ENCODE peak calls at places on chromosome 19, in eight cellular contexts. U, R, I, X, K, D, M and P are unnamed samples.

GRCh38 chr19:32622002-32622401 is 41.0 kb downstream of the PDCD5 start:
- DNase-seq in U (no peak), R (no peak), I (no peak), X (no peak), K (no peak), D (no peak), M (no peak), P (no peak)

GRCh38 chr19:51380379-51380778 is 7.4 kb downstream of the LIM2 start:
- DNase-seq in U (no peak), R (no peak), I (no peak), X (no peak), K (no peak), D (no peak), M (no peak), P (no peak)

GRCh38 chr19:55383789-55384575 is at the start of gene TMEM238:
- DNase-seq in U (peak; percentile 38), R (peak; percentile 52), I (peak; percentile 82), X (peak; percentile 70), K (peak; percentile 77), D (no peak), M (peak; percentile 82), P (peak; percentile 85)

GRCh38 chr19:45569619-45570421 is 14.8 kb downstream of the OPA3 start:
- DNase-seq in U (no peak), R (peak; percentile 77), I (peak; percentile 76), X (no peak), K (peak; percentile 67), D (no peak), M (peak; percentile 76), P (peak; percentile 83)

GRCh38 chr19:44585371-44586141 is 27.8 kb upstream of the IGSF23 start:
- DNase-seq in U (no peak), R (no peak), I (no peak), X (peak; percentile 53), K (no peak), D (no peak), M (peak; percentile 59), P (peak; percentile 43)

GRCh38 chr19:57434386-57435061 is 601 bp upstream of the ZNF749 start:
- DNase-seq in U (no peak), R (no peak), I (no peak), X (no peak), K (no peak), D (no peak), M (no peak), P (no peak)

GRCh38 chr19:48595171-48595570 is 11.4 kb upstream of the SPACA4 start:
- DNase-seq in U (no peak), R (no peak), I (no peak), X (no peak), K (no peak), D (no peak), M (no peak), P (no peak)

GRCh38 chr19:57242821-57243220 is 2.4 kb downstream of the ZNF805 start:
- DNase-seq in U (no peak), R (no peak), I (no peak), X (no peak), K (no peak), D (no peak), M (no peak), P (no peak)

GRCh38 chr19:45601524-45602522 is at the start of gene GPR4:
- DNase-seq in U (no peak), R (peak; percentile 48), I (no peak), X (no peak), K (no peak), D (no peak), M (no peak), P (no peak)

GRCh38 chr19:49555600-49556411 is 24.6 kb downstream of the NOSIP start:
- DNase-seq in U (no peak), R (no peak), I (peak; percentile 54), X (no peak), K (peak; percentile 96), D (no peak), M (peak; percentile 76), P (peak; percentile 52)

GRCh38 chr19:14404322-14404721 is 14.8 kb downstream of the DDX39A start:
- DNase-seq in U (no peak), R (no peak), I (no peak), X (no peak), K (no peak), D (no peak), M (no peak), P (no peak)

GRCh38 chr19:4909897-4910593 is 744 bp downstream of the UHRF1 start:
- DNase-seq in U (peak; percentile 90), R (peak; percentile 93), I (peak; percentile 93), X (peak; percentile 79), K (peak; percentile 86), D (peak; percentile 98), M (peak; percentile 91), P (peak; percentile 89)

GRCh38 chr19:4908311-4908710 is 990 bp upstream of the UHRF1 start:
- DNase-seq in U (no peak), R (no peak), I (no peak), X (no peak), K (no peak), D (no peak), M (no peak), P (no peak)

GRCh38 chr19:4908781-4909171 is 525 bp upstream of the UHRF1 start:
- DNase-seq in U (no peak), R (no peak), I (no peak), X (no peak), K (no peak), D (no peak), M (no peak), P (no peak)

GRCh38 chr19:4910594-4911273 is 1.4 kb downstream of the UHRF1 start:
- DNase-seq in U (no peak), R (no peak), I (no peak), X (peak; percentile 64), K (no peak), D (no peak), M (peak; percentile 45), P (no peak)

GRCh38 chr19:4909172-4909896 is at the start of gene UHRF1:
- DNase-seq in U (no peak), R (no peak), I (no peak), X (no peak), K (no peak), D (no peak), M (peak; percentile 52), P (no peak)
- TF ChIP-seq POLR2A in U (no peak), R (no peak), I (no peak), X (peak; percentile 62), K (no peak), D (no peak), M (peak; percentile 18), P (no peak)

DNA sequence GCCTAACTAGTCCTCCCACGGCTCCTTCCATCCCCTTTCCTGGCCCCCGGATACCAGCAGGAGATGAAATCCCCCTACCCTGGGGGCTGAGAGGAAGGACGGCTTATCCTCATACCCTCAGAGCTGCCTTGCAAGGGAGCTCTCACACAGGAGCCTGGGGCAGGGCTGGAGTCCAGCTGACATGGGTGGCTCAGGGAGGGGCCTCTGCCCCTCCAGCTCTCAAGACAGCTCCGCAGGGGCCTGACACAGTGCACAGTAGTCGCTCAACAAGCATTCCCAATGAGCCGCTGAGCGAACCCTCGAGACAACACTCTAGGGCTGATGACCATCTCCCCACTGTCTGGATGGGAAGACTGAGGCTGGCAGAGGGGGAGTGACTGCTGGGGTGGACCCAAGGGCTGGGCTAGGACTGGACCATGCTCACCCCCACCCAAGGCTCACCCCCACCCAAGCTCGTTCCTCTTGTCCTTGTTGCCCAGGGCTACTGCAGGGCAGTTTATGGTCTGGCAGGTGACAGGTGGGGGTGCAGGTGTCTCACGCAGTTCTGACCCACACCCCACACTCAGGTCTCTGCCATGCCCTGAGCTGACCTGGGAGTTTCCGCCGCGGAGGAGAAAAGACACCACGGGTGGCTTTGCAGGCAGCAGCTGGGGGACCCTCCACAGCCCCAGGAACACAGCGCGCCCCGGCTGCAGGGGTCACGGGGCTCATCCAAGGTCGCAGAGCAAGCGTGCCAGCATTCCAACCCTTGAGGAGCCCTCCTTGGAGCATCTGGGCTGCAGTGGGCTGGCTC is 3.9 kb downstream of the ZBTB7A start:
- DNase-seq in U (no peak), R (no peak), I (no peak), X (no peak), K (no peak), D (no peak), M (no peak), P (no peak)
- H3K4me1 ChIP-seq in U (peaks cover 49% of the 10 kb centered on the region), R (peaks cover 72% of the 10 kb centered on the region), I (peaks cover 75% of the 10 kb centered on the region), X (peaks cover 44% of the 10 kb centered on the region), K (peaks cover 71% of the 10 kb centered on the region), D (peaks cover 69% of the 10 kb centered on the region), M (peaks cover 58% of the 10 kb centered on the region), P (peaks cover 10% of the 10 kb centered on the region)

GRCh38 chr19:15885919-15886318 is 12.0 kb downstream of the CYP4F2 start:
- DNase-seq in U (no peak), R (no peak), I (no peak), X (no peak), K (no peak), D (peak; percentile 60), M (no peak), P (no peak)
- TF ChIP-seq POLR2A in U (no peak), R (no peak), I (no peak), X (no peak), K (no peak), D (no peak), M (no peak), P (no peak)

GRCh38 chr19:8209111-8209964 is at the start of gene CERS4:
- DNase-seq in U (peak; percentile 64), R (peak; percentile 53), I (peak; percentile 81), X (peak; percentile 20), K (peak; percentile 86), D (no peak), M (peak; percentile 25), P (peak; percentile 91)

GRCh38 chr19:8208710-8209110 is 460 bp upstream of the CERS4 start:
- DNase-seq in U (no peak), R (peak; percentile 78), I (no peak), X (no peak), K (no peak), D (no peak), M (no peak), P (peak; percentile 93)

GRCh38 chr19:8208119-8208709 is 956 bp upstream of the CERS4 start:
- DNase-seq in U (peak; percentile 73), R (no peak), I (peak; percentile 60), X (no peak), K (peak; percentile 52), D (no peak), M (no peak), P (no peak)

GRCh38 chr19:8204961-8205360 is 4.2 kb upstream of the CERS4 start:
- DNase-seq in U (peak; percentile 67), R (no peak), I (peak; percentile 87), X (no peak), K (peak; percentile 97), D (no peak), M (no peak), P (no peak)

DNA sequence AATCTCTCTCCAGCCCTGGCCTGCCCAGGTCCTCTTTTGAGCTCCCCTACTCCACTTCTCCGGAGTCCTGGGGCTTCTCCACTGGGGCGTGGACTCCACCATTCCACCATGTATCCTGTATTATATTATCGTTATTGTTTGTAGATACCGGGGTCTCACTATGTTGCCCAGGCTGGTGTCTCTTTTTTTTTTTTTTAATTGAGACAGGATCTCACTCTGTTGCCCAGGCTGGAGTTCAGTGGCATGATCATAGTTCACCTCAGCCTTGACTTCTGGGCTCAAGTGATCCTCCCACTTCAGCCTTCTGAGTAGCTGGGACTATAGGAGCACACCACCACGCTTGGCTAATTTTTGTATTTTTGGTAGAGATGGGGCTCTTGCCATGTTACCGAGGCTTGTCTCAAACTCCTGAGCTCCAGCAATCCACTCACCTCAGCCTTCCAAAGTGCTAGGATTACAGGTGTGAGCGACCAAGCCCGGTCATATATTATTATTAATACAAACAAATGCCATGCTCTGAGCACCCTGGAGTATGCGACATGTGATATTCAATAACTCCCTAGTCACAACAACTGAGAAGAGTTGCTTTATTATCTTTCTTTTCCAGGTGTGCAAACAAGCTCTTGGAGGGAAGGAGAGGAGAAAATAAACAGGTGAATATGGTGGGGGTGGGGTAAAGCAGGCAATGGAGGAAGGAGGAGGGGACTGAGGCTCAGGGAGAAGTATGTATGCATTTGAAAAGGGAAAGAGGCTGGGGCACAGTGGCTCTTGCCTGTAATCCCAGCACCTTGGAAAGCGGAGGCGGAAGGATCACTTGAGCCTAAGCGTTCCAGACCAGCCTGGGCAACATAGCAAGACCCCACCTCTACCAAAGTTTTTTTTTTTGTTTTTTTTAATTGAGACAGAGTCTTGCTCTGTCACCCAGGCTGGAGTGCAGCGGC is 2.8 kb upstream of the CERS4 start:
- DNase-seq in U (no peak), R (no peak), I (peak; percentile 57), X (no peak), K (peak; percentile 78), D (no peak), M (no peak), P (no peak)
- H3K4me1 ChIP-seq in U (peaks cover 11% of the 10 kb centered on the region), R (peaks cover 6% of the 10 kb centered on the region), I (peaks cover 35% of the 10 kb centered on the region), X (peaks cover 4% of the 10 kb centered on the region), K (peaks cover 73% of the 10 kb centered on the region), D (peaks cover 29% of the 10 kb centered on the region), M (peaks cover 4% of the 10 kb centered on the region), P (peaks cover 19% of the 10 kb centered on the region)